ENCODE peak calls at places on chromosomes 7 and 10, in seven cellular contexts. D is fibroblast of villous mesenchyme; N is stimulated activated naive CD8-positive, alpha-beta T cell treated with anti-CD3 and anti-CD28 coated beads, Interleukin-15, amount 100 ng/mL, for 72 hours; C is stimulated activated CD4-positive, alpha-beta T cell treated with anti-CD3 and anti-CD28 coated beads, Interleukin-4, amount 100 ng/mL, for 4 hours; U is left kidney; K is cardiac muscle cell; Q is GM12891. P is an unnamed sample.
A peak's percentile ranks its signal among the peaks of the same experiment; 100 is the strongest.

GRCh38 chr7:111407258-111407657 is 155.0 kb downstream of the IMMP2L start:
- DNase-seq in D (no peak), N (no peak), C (no peak), U (no peak), K (no peak), Q (no peak), P (no peak)

GRCh38 chr7:50599385-50599784 is 34.2 kb upstream of the DDC start:
- DNase-seq in D (no peak), N (no peak), C (no peak), U (no peak), K (no peak), Q (no peak), P (no peak)

GRCh38 chr7:142812437-142813215 is 41.9 kb downstream of the PRSS2 start:
- DNase-seq in D (no peak), N (no peak), C (no peak), U (no peak), K (no peak), Q (no peak), P (no peak)

GRCh38 chr10:49076319-49076718 is 39.0 kb downstream of the VSTM4 start:
- DNase-seq in D (no peak), N (no peak), C (no peak), U (no peak), K (no peak), Q (no peak), P (no peak)

GRCh38 chr7:4962872-4963775 is 4.1 kb upstream of the MMD2 start:
- DNase-seq in D (no peak), N (no peak), C (no peak), U (no peak), K (no peak), Q (no peak), P (no peak)

GRCh38 chr7:22980422-22980821 is 33.5 kb downstream of the HYCC1 start:
- DNase-seq in D (peak; percentile 67), N (no peak), C (no peak), U (no peak), K (no peak), Q (no peak), P (no peak)

GRCh38 chr10:28839600-28840007 is 162.3 kb downstream of the BAMBI start:
- DNase-seq in D (peak; percentile 99), N (no peak), C (no peak), U (peak; percentile 78), K (peak; percentile 72), Q (no peak), P (no peak)

GRCh38 chr7:81234896-81235295 is 316.0 kb upstream of the SEMA3C start:
- DNase-seq in D (peak; percentile 35), N (no peak), C (no peak), U (no peak), K (no peak), Q (no peak), P (no peak)

GRCh38 chr10:61301560-61301959 is 151.6 kb downstream of the TMEM26 start:
- DNase-seq in D (peak; percentile 21), N (no peak), C (no peak), U (peak; percentile 6), K (no peak), Q (no peak), P (no peak)

GRCh38 chr7:35781200-35781701 is 19.6 kb upstream of the SEPTIN7 start:
- DNase-seq in D (peak; percentile 97), N (no peak), C (no peak), U (no peak), K (no peak), Q (no peak), P (no peak)

GRCh38 chr10:64345856-64346255 is 824.7 kb downstream of the REEP3 start:
- DNase-seq in D (no peak), N (no peak), C (no peak), U (no peak), K (no peak), Q (no peak), P (no peak)